ENCODE peak calls at places on chromosomes 12 and 14, in six cellular contexts. R, J, N, K, M and W are unnamed samples. For H3K4me1, the result is how much of the 10 kb centered on the place peaks cover.

GRCh38 chr12:685388-685787 is 22.1 kb upstream of the NINJ2 start:
- DNase-seq in R (peak), J (no peak), N (no peak), K (no peak), M (no peak), W (peak)

GRCh38 chr14:61472025-61472672 is 150.8 kb downstream of the PRKCH start:
- DNase-seq in R (peak), J (no peak), N (no peak), K (no peak), M (no peak), W (peak)

GRCh38 chr14:29016050-29016900 is 249.7 kb downstream of the FOXG1 start:
- DNase-seq in R (peak), J (no peak), N (no peak), K (no peak), M (peak), W (no peak)

GRCh38 chr12:133203344-133204263 is 22.3 kb downstream of the ZNF268 start:
- DNase-seq in R (peak), J (no peak), N (no peak), K (no peak), M (no peak), W (no peak)

GRCh38 chr12:92144045-92144630 is 1.5 kb downstream of the BTG1 start:
- DNase-seq in R (peak), J (peak), N (peak), K (peak), M (peak), W (peak)

GRCh38 chr14:99605299-99605961 is 1.4 kb upstream of the CCDC85C start:
- DNase-seq in R (peak), J (peak), N (no peak), K (peak), M (peak), W (peak)

GRCh38 chr14:32932921-32933622 is 5.6 kb upstream of the NPAS3 start:
- DNase-seq in R (no peak), J (peak), N (no peak), K (no peak), M (no peak), W (no peak)

GRCh38 chr12:25100203-25100602 is 94.8 kb downstream of the DNAI7 start:
- DNase-seq in R (no peak), J (no peak), N (no peak), K (no peak), M (no peak), W (no peak)

GRCh38 chr14:104882325-104882973 is 17.4 kb downstream of the CEP170B start:
- DNase-seq in R (peak), J (peak), N (no peak), K (peak), M (peak), W (no peak)

GRCh38 chr12:12548713-12549112 is 13.9 kb downstream of the DUSP16 start:
- DNase-seq in R (no peak), J (no peak), N (no peak), K (no peak), M (no peak), W (no peak)

GRCh38 chr12:110015132-110015531 is 15.9 kb downstream of the ANKRD13A start:
- DNase-seq in R (peak), J (no peak), N (no peak), K (no peak), M (no peak), W (no peak)

GRCh38 chr14:60656755-60657608 is 7.7 kb upstream of the SIX1 start:
- DNase-seq in R (peak), J (peak), N (no peak), K (no peak), M (peak), W (no peak)

GRCh38 chr12:122203301-122203967 is at the start of gene B3GNT4:
- DNase-seq in R (no peak), J (peak), N (peak), K (peak), M (peak), W (peak)

GRCh38 chr12:125148316-125148715 is 83.1 kb downstream of the AACS start:
- DNase-seq in R (peak), J (no peak), N (no peak), K (no peak), M (no peak), W (no peak)

GRCh38 chr14:91714805-91715204 is 17.1 kb downstream of the CATSPERB start:
- DNase-seq in R (no peak), J (no peak), N (no peak), K (no peak), M (peak), W (peak)

GRCh38 chr14:75271514-75271913 is 7.1 kb upstream of the FOS start:
- DNase-seq in R (no peak), J (no peak), N (no peak), K (no peak), M (no peak), W (no peak)

GRCh38 chr14:71749613-71750238 is 182.5 kb upstream of the RGS6 start:
- DNase-seq in R (peak), J (no peak), N (no peak), K (no peak), M (no peak), W (no peak)

GRCh38 chr12:48000878-48001321 is 3.4 kb downstream of the COL2A1 start:
- DNase-seq in R (no peak), J (no peak), N (peak), K (peak), M (peak), W (no peak)

GRCh38 chr12:132736378-132736777 is 25.3 kb downstream of the ANKLE2 start:
- DNase-seq in R (no peak), J (no peak), N (no peak), K (no peak), M (no peak), W (no peak)

GRCh38 chr14:105324871-105325270 is 10.3 kb downstream of the PACS2 start:
- DNase-seq in R (no peak), J (no peak), N (no peak), K (no peak), M (no peak), W (no peak)

GRCh38 chr14:102087762-102088011 is 843 bp upstream of the HSP90AA1 start:
- DNase-seq in R (no peak), J (no peak), N (no peak), K (no peak), M (no peak), W (no peak)

GRCh38 chr12:44307506-44308168 is 471.8 kb downstream of the TMEM117 start:
- DNase-seq in R (no peak), J (no peak), N (no peak), K (no peak), M (no peak), W (no peak)

GRCh38 chr12:50070314-50071060 is 13.1 kb downstream of the ASIC1 start:
- DNase-seq in R (peak), J (peak), N (peak), K (peak), M (peak), W (peak)

GRCh38 chr12:57434517-57435223 is at the start of gene INHBC:
- DNase-seq in R (no peak), J (no peak), N (no peak), K (no peak), M (no peak), W (no peak)

GRCh38 chr12:1173806-1174617 is 183.0 kb downstream of the ERC1 start:
- DNase-seq in R (peak), J (no peak), N (no peak), K (no peak), M (no peak), W (no peak)

GRCh38 chr12:55715169-55715764 is 579 bp upstream of the BLOC1S1 start:
- DNase-seq in R (no peak), J (no peak), N (no peak), K (no peak), M (no peak), W (no peak)

GRCh38 chr14:92693998-92694780 is 54.2 kb downstream of the LGMN start:
- DNase-seq in R (no peak), J (no peak), N (no peak), K (peak), M (no peak), W (no peak)

GRCh38 chr12:47899466-47899865 is 5.3 kb downstream of the VDR start:
- DNase-seq in R (no peak), J (no peak), N (no peak), K (no peak), M (no peak), W (no peak)

GRCh38 chr14:59339526-59339925 is 125.7 kb downstream of the GPR135 start:
- DNase-seq in R (no peak), J (no peak), N (no peak), K (no peak), M (no peak), W (no peak)
- H3K4me1 ChIP-seq in R (under half), J (under half), N (under half), K (under half), M (under half), W (under half)

DNA sequence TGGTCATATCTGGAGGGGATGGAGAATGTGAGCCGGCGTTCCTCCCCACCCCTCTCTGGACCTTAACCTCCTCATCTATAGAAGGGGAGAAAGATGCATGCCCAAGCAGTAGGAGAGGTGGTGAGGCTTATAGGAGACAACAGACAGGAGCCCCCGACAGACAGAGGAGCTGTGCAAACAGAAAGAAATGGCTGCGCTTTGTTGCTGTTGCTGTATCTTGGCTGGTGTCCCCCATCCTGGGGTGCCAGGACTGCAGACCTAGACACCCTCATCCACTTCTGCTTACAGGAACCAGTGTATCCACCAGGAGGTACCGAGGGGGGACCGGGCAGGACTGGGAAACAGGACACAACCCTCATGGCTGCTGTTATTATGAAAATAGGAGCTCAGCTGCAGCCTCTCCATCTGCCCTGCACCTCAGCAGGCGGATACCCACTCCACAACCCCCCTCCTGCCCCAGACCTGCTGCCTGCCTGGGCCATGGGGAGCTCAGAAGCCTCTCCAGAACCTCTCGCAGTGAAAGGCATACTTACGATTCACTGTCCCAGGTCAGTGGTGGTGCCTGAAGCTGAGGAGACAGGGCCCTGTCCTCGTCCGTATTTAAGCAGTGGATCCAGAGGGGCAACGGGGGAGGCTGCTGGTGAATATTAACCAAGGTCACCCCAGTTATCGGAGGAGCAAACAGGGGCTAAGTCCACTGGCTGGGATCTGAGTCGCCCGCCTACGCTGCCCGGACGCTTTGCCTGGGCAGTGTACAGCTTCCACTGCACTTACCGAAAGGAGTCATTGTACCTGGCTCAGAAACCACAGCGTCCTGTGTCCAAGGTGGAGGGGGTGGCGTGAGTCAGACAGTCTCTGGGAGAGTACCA is at the start of gene SERPINA1:
- DNase-seq in R (no peak), J (no peak), N (no peak), K (no peak), M (peak), W (no peak)
- H3K4me1 ChIP-seq in R (under half), J (under half), N (under half), K (under half), M (under half), W (under half)

GRCh38 chr12:117043598-117043901 is 55.7 kb downstream of the TESC start:
- DNase-seq in R (no peak), J (no peak), N (no peak), K (no peak), M (no peak), W (no peak)

GRCh38 chr12:117040496-117040895 is 58.7 kb downstream of the TESC start:
- DNase-seq in R (no peak), J (no peak), N (no peak), K (no peak), M (no peak), W (no peak)

GRCh38 chr12:117044311-117044710 is 54.9 kb downstream of the TESC start:
- DNase-seq in R (no peak), J (peak), N (no peak), K (no peak), M (no peak), W (no peak)

GRCh38 chr12:117041798-117042170 is 57.4 kb downstream of the TESC start:
- DNase-seq in R (no peak), J (no peak), N (no peak), K (no peak), M (no peak), W (no peak)

DNA sequence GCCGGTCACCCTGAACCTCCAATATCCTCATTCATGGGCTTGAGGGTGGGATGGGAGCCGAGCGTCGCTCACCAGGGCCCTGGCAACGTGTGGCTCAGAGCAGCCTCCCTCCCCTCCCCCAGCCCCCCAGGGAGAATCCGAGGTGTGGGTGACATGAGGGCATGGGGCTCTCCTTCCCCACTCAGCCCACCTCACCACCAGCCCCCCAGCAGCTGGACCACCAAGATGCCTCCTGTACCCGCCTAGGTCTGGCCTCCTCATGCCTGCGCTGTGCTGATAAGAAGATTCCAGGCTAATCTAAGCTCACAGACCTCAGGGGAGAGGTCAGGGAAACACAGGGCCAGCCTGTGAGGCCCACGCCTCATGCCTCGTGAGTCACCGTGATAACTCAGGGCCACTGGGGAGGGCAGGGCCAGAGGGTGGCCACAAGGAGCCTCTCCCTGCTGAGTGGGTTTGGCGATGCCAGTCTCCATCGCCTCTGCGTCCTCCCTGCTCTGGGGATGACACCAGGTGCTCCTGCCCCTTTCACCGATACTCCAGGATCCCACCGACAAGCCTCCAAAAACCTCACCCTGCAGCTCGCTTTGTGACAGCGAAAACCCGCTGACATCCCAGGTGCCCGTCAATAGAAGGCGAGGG is 56.9 kb downstream of the TESC start:
- DNase-seq in R (no peak), J (no peak), N (no peak), K (no peak), M (peak), W (no peak)
- H3K4me1 ChIP-seq in R (under half), J (under half), N (under half), K (under half), M (half or more), W (under half)

DNA sequence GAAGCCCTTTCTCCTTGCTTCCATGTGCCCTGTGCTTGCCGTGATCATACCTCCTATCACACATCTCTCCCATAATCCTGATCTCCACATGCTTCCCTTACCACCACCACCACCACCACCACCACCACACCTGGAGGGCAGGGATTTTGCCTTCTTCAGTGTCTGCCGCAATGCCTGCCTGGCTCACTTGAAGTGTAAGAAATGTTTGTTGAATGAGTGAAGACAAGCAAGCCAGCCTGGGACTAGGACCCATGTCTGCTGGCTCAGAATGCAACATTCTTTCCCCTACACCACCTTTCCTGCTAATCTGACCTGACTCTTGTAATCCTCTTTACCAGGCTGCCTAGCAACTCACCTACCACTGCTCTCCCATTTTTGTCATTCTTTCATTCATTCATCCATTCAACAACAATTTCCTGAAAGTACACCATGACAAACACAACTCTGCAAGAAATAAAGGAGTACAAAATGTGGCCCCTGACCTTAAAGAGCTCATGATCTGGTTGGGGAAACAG is 3.5 kb upstream of the NID2 start:
- DNase-seq in R (no peak), J (no peak), N (no peak), K (no peak), M (no peak), W (no peak)
- H3K4me1 ChIP-seq in R (under half), J (under half), N (under half), K (under half), M (under half), W (under half)

GRCh38 chr12:97127061-97127460 is 220.0 kb downstream of the NEDD1 start:
- DNase-seq in R (no peak), J (no peak), N (no peak), K (no peak), M (no peak), W (no peak)
- H3K4me1 ChIP-seq in R (under half), J (under half), N (under half), K (under half), M (under half), W (under half)

DNA sequence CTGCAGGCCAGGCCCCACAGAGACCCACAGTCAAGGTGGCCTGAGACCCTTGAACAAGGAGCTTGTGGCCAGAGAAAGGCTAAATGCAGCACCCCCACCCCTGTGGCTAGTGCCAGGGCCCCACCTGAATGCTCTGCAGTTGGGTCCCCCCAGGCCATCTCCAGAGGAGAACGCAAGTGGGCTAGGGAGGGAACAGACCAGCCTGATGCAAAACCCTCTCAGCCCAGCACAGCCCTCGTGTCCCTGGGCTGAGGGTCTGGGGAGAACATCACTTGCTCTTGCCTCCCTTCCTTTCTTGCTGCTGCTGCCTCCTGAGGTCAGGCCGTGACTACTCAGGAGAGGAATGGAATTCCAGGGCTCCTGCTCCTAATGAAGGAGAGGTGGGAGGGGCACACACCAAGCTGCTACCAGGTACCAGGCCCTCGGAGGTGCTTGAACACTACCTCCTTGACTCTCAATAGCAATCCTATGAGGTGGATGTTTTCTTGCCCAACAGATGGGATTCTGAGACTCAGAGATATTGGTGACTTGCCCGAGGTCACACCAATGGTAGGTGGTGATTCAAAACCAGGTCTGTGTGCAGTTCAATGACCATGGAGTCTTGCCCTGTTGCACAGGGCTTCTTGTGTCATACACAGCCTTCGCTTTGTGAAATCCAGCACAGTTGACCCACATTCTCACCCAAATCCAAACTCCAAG is 45.5 kb downstream of the PSMA6 start:
- DNase-seq in R (no peak), J (no peak), N (no peak), K (no peak), M (no peak), W (no peak)
- H3K4me1 ChIP-seq in R (under half), J (under half), N (under half), K (half or more), M (under half), W (under half)